ENCODE peak calls at places on chromosome 2, in five cellular contexts. One of them, this sample, is unnamed.

GRCh38 chr2:96664366-96664765 is 21.8 kb downstream of the FER1L5 start:
- DNase-seq in HEK293T: no peak
- DNase-seq in neural progenitor cell: no peak
- DNase-seq in activated T-cell treated with anti-CD3 and anti-CD28 coated beads, Interleukin-2, amount 50 U/mL, for 72 hours: no peak
- DNase-seq in HS-27A: no peak
- DNase-seq in this sample: no peak

GRCh38 chr2:33975498-33975897 is 376.4 kb upstream of the FAM98A start:
- DNase-seq in activated T-cell treated with anti-CD3 and anti-CD28 coated beads, Interleukin-2, amount 50 U/mL, for 72 hours: no peak
- DNase-seq in HS-27A: no peak
- DNase-seq in neural progenitor cell: no peak
- DNase-seq in HEK293T: no peak
- DNase-seq in this sample: no peak

GRCh38 chr2:102703748-102704147 is 58.1 kb upstream of the TMEM182 start:
- DNase-seq in HEK293T: peak; percentile 28
- DNase-seq in HS-27A: no peak
- DNase-seq in activated T-cell treated with anti-CD3 and anti-CD28 coated beads, Interleukin-2, amount 50 U/mL, for 72 hours: no peak
- DNase-seq in neural progenitor cell: peak; percentile 31
- DNase-seq in this sample: peak; percentile 7

GRCh38 chr2:1675633-1676032 is 68.7 kb downstream of the PXDN start:
- DNase-seq in HS-27A: peak; percentile 75
- DNase-seq in neural progenitor cell: peak; percentile 38
- DNase-seq in activated T-cell treated with anti-CD3 and anti-CD28 coated beads, Interleukin-2, amount 50 U/mL, for 72 hours: no peak
- DNase-seq in HEK293T: no peak
- DNase-seq in this sample: no peak

GRCh38 chr2:98560256-98560771 is 48.0 kb downstream of the COA5 start:
- DNase-seq in HEK293T: no peak
- DNase-seq in neural progenitor cell: no peak
- DNase-seq in activated T-cell treated with anti-CD3 and anti-CD28 coated beads, Interleukin-2, amount 50 U/mL, for 72 hours: no peak
- DNase-seq in HS-27A: peak; percentile 34
- DNase-seq in this sample: no peak

GRCh38 chr2:119790466-119790865 is 30.7 kb downstream of the PTPN4 start:
- DNase-seq in HS-27A: no peak
- DNase-seq in HEK293T: no peak
- DNase-seq in neural progenitor cell: no peak
- DNase-seq in activated T-cell treated with anti-CD3 and anti-CD28 coated beads, Interleukin-2, amount 50 U/mL, for 72 hours: no peak
- DNase-seq in this sample: no peak

GRCh38 chr2:222424281-222424728 is at the start of gene SGPP2:
- DNase-seq in activated T-cell treated with anti-CD3 and anti-CD28 coated beads, Interleukin-2, amount 50 U/mL, for 72 hours: peak; percentile 43
- DNase-seq in HS-27A: no peak
- DNase-seq in HEK293T: peak; percentile 33
- DNase-seq in neural progenitor cell: peak; percentile 45
- DNase-seq in this sample: no peak

GRCh38 chr2:1937480-1937879 is 193.2 kb upstream of the PXDN start:
- DNase-seq in HS-27A: no peak
- DNase-seq in activated T-cell treated with anti-CD3 and anti-CD28 coated beads, Interleukin-2, amount 50 U/mL, for 72 hours: no peak
- DNase-seq in HEK293T: no peak
- DNase-seq in neural progenitor cell: no peak
- DNase-seq in this sample: no peak

GRCh38 chr2:54691439-54692135 is 31.9 kb upstream of the EML6 start:
- DNase-seq in activated T-cell treated with anti-CD3 and anti-CD28 coated beads, Interleukin-2, amount 50 U/mL, for 72 hours: no peak
- DNase-seq in HS-27A: no peak
- DNase-seq in neural progenitor cell: no peak
- DNase-seq in HEK293T: no peak
- DNase-seq in this sample: no peak

GRCh38 chr2:5392658-5393057 is 299.5 kb upstream of the SOX11 start:
- DNase-seq in HEK293T: no peak
- DNase-seq in neural progenitor cell: no peak
- DNase-seq in HS-27A: no peak
- DNase-seq in activated T-cell treated with anti-CD3 and anti-CD28 coated beads, Interleukin-2, amount 50 U/mL, for 72 hours: no peak
- DNase-seq in this sample: no peak

GRCh38 chr2:200585730-200586643 is at the start of gene AOX1:
- DNase-seq in neural progenitor cell: peak; percentile 86
- DNase-seq in HEK293T: no peak
- DNase-seq in activated T-cell treated with anti-CD3 and anti-CD28 coated beads, Interleukin-2, amount 50 U/mL, for 72 hours: peak; percentile 23
- DNase-seq in HS-27A: no peak
- DNase-seq in this sample: peak; percentile 86

GRCh38 chr2:236976271-236977120 is 109.2 kb upstream of the COPS8 start:
- DNase-seq in neural progenitor cell: no peak
- DNase-seq in activated T-cell treated with anti-CD3 and anti-CD28 coated beads, Interleukin-2, amount 50 U/mL, for 72 hours: no peak
- DNase-seq in HEK293T: no peak
- DNase-seq in HS-27A: no peak
- DNase-seq in this sample: no peak

GRCh38 chr2:224884188-224884587 is 158.1 kb downstream of the DOCK10 start:
- DNase-seq in HEK293T: no peak
- DNase-seq in HS-27A: no peak
- DNase-seq in neural progenitor cell: no peak
- DNase-seq in activated T-cell treated with anti-CD3 and anti-CD28 coated beads, Interleukin-2, amount 50 U/mL, for 72 hours: no peak
- DNase-seq in this sample: no peak

GRCh38 chr2:15943378-15943851 is 3.1 kb downstream of the MYCN start:
- DNase-seq in HEK293T: peak; percentile 62
- DNase-seq in activated T-cell treated with anti-CD3 and anti-CD28 coated beads, Interleukin-2, amount 50 U/mL, for 72 hours: no peak
- DNase-seq in HS-27A: no peak
- DNase-seq in neural progenitor cell: peak; percentile 85
- DNase-seq in this sample: peak; percentile 80

GRCh38 chr2:3728104-3729054 is 25.0 kb downstream of the DCDC2C start:
- DNase-seq in activated T-cell treated with anti-CD3 and anti-CD28 coated beads, Interleukin-2, amount 50 U/mL, for 72 hours: no peak
- DNase-seq in HEK293T: peak; percentile 50
- DNase-seq in neural progenitor cell: peak; percentile 71
- DNase-seq in HS-27A: no peak
- DNase-seq in this sample: peak; percentile 63

GRCh38 chr2:134260726-134261125 is 6.9 kb downstream of the MGAT5 start:
- DNase-seq in neural progenitor cell: no peak
- DNase-seq in activated T-cell treated with anti-CD3 and anti-CD28 coated beads, Interleukin-2, amount 50 U/mL, for 72 hours: no peak
- DNase-seq in HEK293T: no peak
- DNase-seq in HS-27A: peak; percentile 22
- DNase-seq in this sample: no peak

GRCh38 chr2:96832751-96833507 is 10.9 kb downstream of the ANKRD23 start:
- DNase-seq in HEK293T: no peak
- DNase-seq in neural progenitor cell: peak; percentile 93
- DNase-seq in HS-27A: peak; percentile 23
- DNase-seq in activated T-cell treated with anti-CD3 and anti-CD28 coated beads, Interleukin-2, amount 50 U/mL, for 72 hours: no peak
- DNase-seq in this sample: peak; percentile 95

GRCh38 chr2:47402555-47402804 is 476 bp upstream of the MSH2 start:
- DNase-seq in HEK293T: no peak
- DNase-seq in neural progenitor cell: no peak
- DNase-seq in HS-27A: no peak
- DNase-seq in activated T-cell treated with anti-CD3 and anti-CD28 coated beads, Interleukin-2, amount 50 U/mL, for 72 hours: no peak
- DNase-seq in this sample: no peak

GRCh38 chr2:72917138-72917874 is at the start of gene EMX1:
- DNase-seq in HEK293T: peak; percentile 89
- DNase-seq in HS-27A: no peak
- DNase-seq in neural progenitor cell: peak; percentile 92
- DNase-seq in activated T-cell treated with anti-CD3 and anti-CD28 coated beads, Interleukin-2, amount 50 U/mL, for 72 hours: peak; percentile 65
- DNase-seq in this sample: peak; percentile 72

GRCh38 chr2:42957109-42958035 is 165.0 kb upstream of the HAAO start:
- DNase-seq in HS-27A: no peak
- DNase-seq in activated T-cell treated with anti-CD3 and anti-CD28 coated beads, Interleukin-2, amount 50 U/mL, for 72 hours: no peak
- DNase-seq in neural progenitor cell: no peak
- DNase-seq in HEK293T: no peak
- DNase-seq in this sample: no peak

GRCh38 chr2:212153923-212154322 is 384.7 kb downstream of the ERBB4 start:
- DNase-seq in HS-27A: no peak
- DNase-seq in neural progenitor cell: no peak
- DNase-seq in HEK293T: no peak
- DNase-seq in activated T-cell treated with anti-CD3 and anti-CD28 coated beads, Interleukin-2, amount 50 U/mL, for 72 hours: no peak
- DNase-seq in this sample: no peak

GRCh38 chr2:27033253-27033852 is 588 bp downstream of the TMEM214 start:
- DNase-seq in neural progenitor cell: no peak
- DNase-seq in HS-27A: no peak
- DNase-seq in activated T-cell treated with anti-CD3 and anti-CD28 coated beads, Interleukin-2, amount 50 U/mL, for 72 hours: no peak
- DNase-seq in HEK293T: no peak
- DNase-seq in this sample: no peak

GRCh38 chr2:92074549-92074898 is 2796.7 kb upstream of the TEKT4 start:
- DNase-seq in HS-27A: no peak
- DNase-seq in HEK293T: no peak
- DNase-seq in neural progenitor cell: no peak
- DNase-seq in activated T-cell treated with anti-CD3 and anti-CD28 coated beads, Interleukin-2, amount 50 U/mL, for 72 hours: no peak
- DNase-seq in this sample: peak; percentile 0

GRCh38 chr2:217396165-217396564 is 536.3 kb upstream of the TNP1 start:
- DNase-seq in HS-27A: no peak
- DNase-seq in HEK293T: no peak
- DNase-seq in activated T-cell treated with anti-CD3 and anti-CD28 coated beads, Interleukin-2, amount 50 U/mL, for 72 hours: no peak
- DNase-seq in neural progenitor cell: no peak
- DNase-seq in this sample: no peak

GRCh38 chr2:128492966-128493811 is 174.5 kb upstream of the HS6ST1 start:
- DNase-seq in activated T-cell treated with anti-CD3 and anti-CD28 coated beads, Interleukin-2, amount 50 U/mL, for 72 hours: no peak
- DNase-seq in HS-27A: no peak
- DNase-seq in neural progenitor cell: no peak
- DNase-seq in HEK293T: no peak
- DNase-seq in this sample: peak; percentile 55

GRCh38 chr2:189466656-189467055 is 25.4 kb downstream of the WDR75 start:
- DNase-seq in HEK293T: peak; percentile 19
- DNase-seq in activated T-cell treated with anti-CD3 and anti-CD28 coated beads, Interleukin-2, amount 50 U/mL, for 72 hours: no peak
- DNase-seq in neural progenitor cell: peak; percentile 15
- DNase-seq in HS-27A: no peak
- DNase-seq in this sample: no peak

This sample was measured in ELF-1.